ENCODE peak calls at places on chromosomes 12 and 14, in six cellular contexts. One of them, this sample, is unnamed.

GRCh38 chr14:39265741-39266588 is 32.2 kb downstream of the MIA2 start:
- DNase-seq in PC-9: no peak
- DNase-seq in hepatocyte: no peak
- DNase-seq in fibroblast of lung: peak; percentile 48
- DNase-seq in SK-N-SH: no peak
- DNase-seq in mammary epithelial cell: peak; percentile 82
- DNase-seq in this sample: peak; percentile 50

GRCh38 chr14:102209224-102209966 is 69.7 kb downstream of the WDR20 start:
- DNase-seq in PC-9: no peak
- DNase-seq in hepatocyte: peak; percentile 41
- DNase-seq in fibroblast of lung: no peak
- DNase-seq in SK-N-SH: peak; percentile 67
- DNase-seq in mammary epithelial cell: no peak
- DNase-seq in this sample: no peak

GRCh38 chr12:131097247-131098177 is 143.8 kb downstream of the ADGRD1 start:
- DNase-seq in PC-9: no peak
- DNase-seq in hepatocyte: no peak
- DNase-seq in fibroblast of lung: no peak
- DNase-seq in SK-N-SH: peak; percentile 92
- DNase-seq in mammary epithelial cell: no peak
- DNase-seq in this sample: no peak

GRCh38 chr12:1934831-1935230 is 16.4 kb upstream of the CACNA2D4 start:
- DNase-seq in PC-9: no peak
- DNase-seq in hepatocyte: no peak
- DNase-seq in fibroblast of lung: no peak
- DNase-seq in SK-N-SH: peak; percentile 18
- DNase-seq in mammary epithelial cell: no peak
- DNase-seq in this sample: no peak

GRCh38 chr12:124296295-124296915 is 1.5 kb downstream of the RFLNA start:
- DNase-seq in PC-9: no peak
- DNase-seq in hepatocyte: peak; percentile 76
- DNase-seq in fibroblast of lung: no peak
- DNase-seq in SK-N-SH: peak; percentile 61
- DNase-seq in mammary epithelial cell: no peak
- DNase-seq in this sample: no peak

GRCh38 chr12:64835926-64836325 is 11.5 kb downstream of the TBC1D30 start:
- DNase-seq in PC-9: no peak
- DNase-seq in hepatocyte: peak; percentile 66
- DNase-seq in fibroblast of lung: no peak
- DNase-seq in SK-N-SH: no peak
- DNase-seq in mammary epithelial cell: no peak
- DNase-seq in this sample: no peak

GRCh38 chr12:104670439-104671406 is 214.0 kb downstream of the CHST11 start:
- DNase-seq in PC-9: peak; percentile 40
- DNase-seq in hepatocyte: no peak
- DNase-seq in fibroblast of lung: no peak
- DNase-seq in SK-N-SH: no peak
- DNase-seq in mammary epithelial cell: no peak
- DNase-seq in this sample: no peak

GRCh38 chr12:5307065-5307464 is 124.8 kb upstream of the NTF3 start:
- DNase-seq in PC-9: no peak
- DNase-seq in hepatocyte: no peak
- DNase-seq in fibroblast of lung: no peak
- DNase-seq in SK-N-SH: no peak
- DNase-seq in mammary epithelial cell: no peak
- DNase-seq in this sample: no peak

GRCh38 chr14:60722836-60723217 is 1.3 kb downstream of the SIX4 start:
- DNase-seq in PC-9: no peak
- DNase-seq in hepatocyte: peak; percentile 56
- DNase-seq in fibroblast of lung: peak; percentile 33
- DNase-seq in SK-N-SH: no peak
- DNase-seq in mammary epithelial cell: no peak
- DNase-seq in this sample: peak; percentile 10

GRCh38 chr12:105704788-105705187 is 374.3 kb downstream of the C12orf75 start:
- DNase-seq in PC-9: no peak
- DNase-seq in hepatocyte: no peak
- DNase-seq in fibroblast of lung: no peak
- DNase-seq in SK-N-SH: no peak
- DNase-seq in mammary epithelial cell: no peak
- DNase-seq in this sample: no peak

GRCh38 chr14:63523735-63524408 is 19.3 kb downstream of the PPP2R5E start:
- DNase-seq in PC-9: no peak
- DNase-seq in hepatocyte: no peak
- DNase-seq in fibroblast of lung: no peak
- DNase-seq in SK-N-SH: peak; percentile 68
- DNase-seq in mammary epithelial cell: no peak
- DNase-seq in this sample: no peak

GRCh38 chr14:35750202-35750904 is 58.7 kb downstream of the RALGAPA1 start:
- DNase-seq in PC-9: no peak
- DNase-seq in hepatocyte: no peak
- DNase-seq in fibroblast of lung: no peak
- DNase-seq in SK-N-SH: no peak
- DNase-seq in mammary epithelial cell: peak; percentile 18
- DNase-seq in this sample: no peak

GRCh38 chr14:93793555-93793954 is 5.3 kb upstream of the PRIMA1 start:
- DNase-seq in PC-9: no peak
- DNase-seq in hepatocyte: no peak
- DNase-seq in fibroblast of lung: no peak
- DNase-seq in SK-N-SH: no peak
- DNase-seq in mammary epithelial cell: no peak
- DNase-seq in this sample: no peak

GRCh38 chr14:93789366-93790130 is 1.3 kb upstream of the PRIMA1 start:
- DNase-seq in PC-9: no peak
- DNase-seq in hepatocyte: no peak
- DNase-seq in fibroblast of lung: no peak
- DNase-seq in SK-N-SH: peak; percentile 42
- DNase-seq in mammary epithelial cell: no peak
- DNase-seq in this sample: no peak

GRCh38 chr14:93788557-93789365 is 476 bp upstream of the PRIMA1 start:
- DNase-seq in PC-9: no peak
- DNase-seq in hepatocyte: peak; percentile 54
- DNase-seq in fibroblast of lung: no peak
- DNase-seq in SK-N-SH: peak; percentile 90
- DNase-seq in mammary epithelial cell: peak; percentile 55
- DNase-seq in this sample: no peak

GRCh38 chr14:93792391-93792790 is 4.1 kb upstream of the PRIMA1 start:
- DNase-seq in PC-9: no peak
- DNase-seq in hepatocyte: no peak
- DNase-seq in fibroblast of lung: no peak
- DNase-seq in SK-N-SH: no peak
- DNase-seq in mammary epithelial cell: peak; percentile 32
- DNase-seq in this sample: no peak

DNA sequence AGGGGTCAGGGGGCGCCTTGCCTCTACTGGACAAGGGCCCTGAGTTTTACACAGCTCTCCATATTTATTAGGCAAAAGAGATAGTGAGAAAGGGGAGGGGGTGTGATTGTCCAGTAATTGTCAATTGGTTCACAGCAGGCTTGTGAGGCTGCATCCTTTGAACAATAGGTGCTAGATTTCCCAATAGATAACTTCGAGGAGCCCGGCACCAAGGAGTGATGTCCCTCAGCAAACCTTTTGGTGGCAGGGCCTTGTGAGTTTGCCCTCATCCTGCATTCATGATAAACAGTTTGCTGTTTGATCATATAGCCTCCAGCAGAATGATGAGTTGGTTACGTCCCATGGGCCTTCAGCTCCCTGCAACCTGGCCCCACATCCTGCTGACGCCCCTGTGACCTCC is 2.7 kb upstream of the PRIMA1 start:
- DNase-seq in PC-9: no peak
- DNase-seq in hepatocyte: no peak
- DNase-seq in fibroblast of lung: no peak
- DNase-seq in SK-N-SH: no peak
- DNase-seq in mammary epithelial cell: no peak
- DNase-seq in this sample: no peak
- H3K27me3 ChIP-seq in PC-9: peaks cover 48% of the 10 kb centered on the region
- H3K27me3 ChIP-seq in hepatocyte: peaks cover 38% of the 10 kb centered on the region
- H3K27me3 ChIP-seq in fibroblast of lung: no peaks in the 10 kb centered on the region
- H3K27me3 ChIP-seq in SK-N-SH: no peaks in the 10 kb centered on the region
- H3K27me3 ChIP-seq in mammary epithelial cell: peaks cover 3% of the 10 kb centered on the region
- H3K27me3 ChIP-seq in this sample: peaks cover 13% of the 10 kb centered on the region

GRCh38 chr12:53480425-53481107 is 18.7 kb downstream of the MAP3K12 start:
- DNase-seq in PC-9: no peak
- DNase-seq in hepatocyte: no peak
- DNase-seq in fibroblast of lung: no peak
- DNase-seq in SK-N-SH: no peak
- DNase-seq in mammary epithelial cell: no peak
- DNase-seq in this sample: no peak
- H4K20me1 ChIP-seq in PC-9: peaks cover 73% of the 10 kb centered on the region
- H4K20me1 ChIP-seq in hepatocyte: peaks cover 59% of the 10 kb centered on the region
- H4K20me1 ChIP-seq in fibroblast of lung: no peaks in the 10 kb centered on the region
- H4K20me1 ChIP-seq in SK-N-SH: peaks cover 79% of the 10 kb centered on the region
- H4K20me1 ChIP-seq in mammary epithelial cell: peaks cover 2% of the 10 kb centered on the region
- H4K20me1 ChIP-seq in this sample: peaks cover 94% of the 10 kb centered on the region

GRCh38 chr12:6676962-6677361 is 12.2 kb downstream of the ZNF384 start:
- DNase-seq in PC-9: no peak
- DNase-seq in hepatocyte: no peak
- DNase-seq in fibroblast of lung: no peak
- DNase-seq in SK-N-SH: no peak
- DNase-seq in mammary epithelial cell: no peak
- DNase-seq in this sample: no peak
- H3K27me3 ChIP-seq in PC-9: no peaks in the 10 kb centered on the region
- H3K27me3 ChIP-seq in hepatocyte: no peaks in the 10 kb centered on the region
- H3K27me3 ChIP-seq in fibroblast of lung: no peaks in the 10 kb centered on the region
- H3K27me3 ChIP-seq in SK-N-SH: no peaks in the 10 kb centered on the region
- H3K27me3 ChIP-seq in mammary epithelial cell: no peaks in the 10 kb centered on the region
- H3K27me3 ChIP-seq in this sample: no peaks in the 10 kb centered on the region

DNA sequence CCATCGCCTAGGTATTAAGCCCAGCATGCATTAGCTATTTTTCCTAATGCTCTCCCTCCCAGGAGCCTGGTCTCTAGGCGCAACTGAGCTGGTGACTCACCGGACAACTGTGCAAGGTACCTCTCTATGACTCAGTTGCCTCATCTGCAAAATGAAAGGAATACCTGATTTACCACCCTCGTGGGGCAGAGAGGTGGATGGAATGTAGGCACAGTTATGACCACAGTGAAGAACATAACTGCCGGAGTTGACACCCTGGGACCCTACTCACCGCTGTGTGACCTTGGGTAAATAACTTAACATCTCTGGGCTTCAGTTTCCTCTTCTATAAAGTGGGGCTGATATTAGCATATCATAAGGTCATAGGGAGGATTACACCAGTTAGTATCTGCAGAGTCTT is 22.6 kb downstream of the BCL11B start:
- DNase-seq in PC-9: no peak
- DNase-seq in hepatocyte: no peak
- DNase-seq in fibroblast of lung: no peak
- DNase-seq in SK-N-SH: no peak
- DNase-seq in mammary epithelial cell: peak; percentile 60
- DNase-seq in this sample: no peak
- H4K20me1 ChIP-seq in PC-9: no peaks in the 10 kb centered on the region
- H4K20me1 ChIP-seq in hepatocyte: no peaks in the 10 kb centered on the region
- H4K20me1 ChIP-seq in fibroblast of lung: no peaks in the 10 kb centered on the region
- H4K20me1 ChIP-seq in SK-N-SH: no peaks in the 10 kb centered on the region
- H4K20me1 ChIP-seq in mammary epithelial cell: no peaks in the 10 kb centered on the region
- H4K20me1 ChIP-seq in this sample: peaks cover 4% of the 10 kb centered on the region